ENCODE peak calls at places on chromosomes 2 and 18, in four cellular contexts. One of them, this sample, is unnamed.
A peak's percentile ranks its signal among the peaks of the same experiment; 100 is the strongest.

GRCh38 chr18:159933-160332 is 1.6 kb downstream of the USP14 start:
- DNase-seq in HepG2: no peak
- DNase-seq in K562: no peak
- DNase-seq in WTC11: no peak
- DNase-seq in this sample: no peak

GRCh38 chr18:32624182-32624723 is 148.6 kb downstream of the KLHL14 start:
- DNase-seq in WTC11: no peak
- DNase-seq in HepG2: no peak
- DNase-seq in K562: no peak
- DNase-seq in this sample: no peak

GRCh38 chr2:189545424-189545823 is 35.2 kb downstream of the SLC40A1 start:
- DNase-seq in WTC11: no peak
- DNase-seq in HepG2: no peak
- DNase-seq in K562: no peak
- DNase-seq in this sample: no peak

GRCh38 chr2:239930871-239931771 is 94.0 kb downstream of the NDUFA10 start:
- DNase-seq in K562: no peak
- DNase-seq in HepG2: no peak
- DNase-seq in WTC11: peak; percentile 7
- DNase-seq in this sample: no peak

GRCh38 chr2:55616509-55617159 is 788 bp downstream of the PPP4R3B start:
- DNase-seq in HepG2: peak; percentile 65
- DNase-seq in K562: peak; percentile 30
- DNase-seq in WTC11: no peak
- DNase-seq in this sample: peak; percentile 28

GRCh38 chr2:241941691-241942301 is 72.3 kb downstream of the RTP5 start:
- DNase-seq in K562: no peak
- DNase-seq in HepG2: no peak
- DNase-seq in WTC11: no peak
- DNase-seq in this sample: no peak

GRCh38 chr18:21823848-21824247 is 83.3 kb downstream of the MIB1 start:
- DNase-seq in HepG2: no peak
- DNase-seq in K562: no peak
- DNase-seq in WTC11: no peak
- DNase-seq in this sample: no peak

GRCh38 chr2:157190151-157190550 is 67.4 kb upstream of the GALNT5 start:
- DNase-seq in HepG2: no peak
- DNase-seq in K562: no peak
- DNase-seq in WTC11: no peak
- DNase-seq in this sample: no peak

GRCh38 chr18:11956371-11957308 is 24.7 kb upstream of the IMPA2 start:
- DNase-seq in HepG2: no peak
- DNase-seq in K562: no peak
- DNase-seq in WTC11: no peak
- DNase-seq in this sample: no peak

GRCh38 chr2:206558492-206558891 is 83.8 kb upstream of the FAM237A start:
- DNase-seq in K562: no peak
- DNase-seq in WTC11: no peak
- DNase-seq in HepG2: no peak
- DNase-seq in this sample: no peak

GRCh38 chr2:68255736-68256450 is 3.6 kb upstream of the PPP3R1 start:
- DNase-seq in HepG2: no peak
- DNase-seq in WTC11: no peak
- DNase-seq in K562: no peak
- DNase-seq in this sample: no peak

GRCh38 chr2:210966330-210966729 is 409.9 kb downstream of the CPS1 start:
- DNase-seq in HepG2: peak; percentile 72
- DNase-seq in WTC11: no peak
- DNase-seq in K562: no peak
- DNase-seq in this sample: no peak

GRCh38 chr2:58042486-58042970 is 4.1 kb upstream of the VRK2 start:
- DNase-seq in K562: peak; percentile 10
- DNase-seq in HepG2: peak; percentile 95
- DNase-seq in WTC11: no peak
- DNase-seq in this sample: no peak

GRCh38 chr2:196278491-196278911 is 107.1 kb upstream of the STK17B start:
- DNase-seq in WTC11: no peak
- DNase-seq in K562: no peak
- DNase-seq in HepG2: no peak
- DNase-seq in this sample: no peak

GRCh38 chr18:74531043-74531442 is 3.3 kb upstream of the CNDP1 start:
- DNase-seq in WTC11: no peak
- DNase-seq in K562: no peak
- DNase-seq in HepG2: no peak
- DNase-seq in this sample: no peak

GRCh38 chr2:35116151-35116550 is 1239.4 kb upstream of the CRIM1 start:
- DNase-seq in HepG2: no peak
- DNase-seq in K562: no peak
- DNase-seq in WTC11: no peak
- DNase-seq in this sample: no peak

GRCh38 chr18:24811963-24812681 is 351.7 kb downstream of the HRH4 start:
- DNase-seq in WTC11: no peak
- DNase-seq in K562: no peak
- DNase-seq in HepG2: no peak
- DNase-seq in this sample: no peak

GRCh38 chr2:176018708-176019107 is 16.6 kb upstream of the LNPK start:
- DNase-seq in HepG2: no peak
- DNase-seq in WTC11: no peak
- DNase-seq in K562: peak; percentile 25
- DNase-seq in this sample: no peak

GRCh38 chr2:165015052-165015642 is 59.8 kb upstream of the SLC38A11 start:
- DNase-seq in HepG2: peak; percentile 68
- DNase-seq in K562: peak; percentile 54
- DNase-seq in WTC11: peak; percentile 75
- DNase-seq in this sample: peak; percentile 68

GRCh38 chr2:55158111-55158814 is 73.8 kb downstream of the CLHC1 start:
- DNase-seq in K562: peak; percentile 34
- DNase-seq in WTC11: no peak
- DNase-seq in HepG2: no peak
- DNase-seq in this sample: no peak

GRCh38 chr2:17747684-17748452 is 5.7 kb downstream of the SMC6 start:
- DNase-seq in HepG2: no peak
- DNase-seq in WTC11: no peak
- DNase-seq in K562: peak; percentile 22
- DNase-seq in this sample: no peak

GRCh38 chr2:20676353-20677215 is 9.6 kb downstream of the GDF7 start:
- DNase-seq in HepG2: peak; percentile 99
- DNase-seq in K562: no peak
- DNase-seq in WTC11: no peak
- DNase-seq in this sample: no peak

GRCh38 chr2:188766086-188766856 is 207.9 kb upstream of the COL3A1 start:
- DNase-seq in HepG2: no peak
- DNase-seq in WTC11: no peak
- DNase-seq in K562: no peak
- DNase-seq in this sample: no peak

GRCh38 chr2:150621800-150622199 is 134.3 kb upstream of the RND3 start:
- DNase-seq in WTC11: no peak
- DNase-seq in K562: no peak
- DNase-seq in HepG2: no peak
- DNase-seq in this sample: no peak

GRCh38 chr18:45637546-45638327 is 22.5 kb downstream of the SLC14A2 start:
- DNase-seq in HepG2: no peak
- DNase-seq in WTC11: no peak
- DNase-seq in K562: no peak
- DNase-seq in this sample: no peak

GRCh38 chr18:47410139-47410538 is 158.7 kb upstream of the SKOR2 start:
- DNase-seq in K562: no peak
- DNase-seq in HepG2: no peak
- DNase-seq in WTC11: no peak
- DNase-seq in this sample: no peak

GRCh38 chr18:47729356-47729755 is 201.1 kb downstream of the SMAD2 start:
- DNase-seq in K562: no peak
- DNase-seq in HepG2: no peak
- DNase-seq in WTC11: no peak
- DNase-seq in this sample: no peak

GRCh38 chr18:9615973-9616559 is 1.7 kb upstream of the PPP4R1 start:
- DNase-seq in WTC11: no peak
- DNase-seq in HepG2: no peak
- DNase-seq in K562: no peak
- DNase-seq in this sample: no peak

GRCh38 chr2:230130668-230131364 is 62.1 kb upstream of the SLC16A14 start:
- DNase-seq in WTC11: no peak
- DNase-seq in K562: no peak
- DNase-seq in HepG2: peak; percentile 59
- DNase-seq in this sample: no peak

GRCh38 chr18:21391074-21391673 is 149.1 kb downstream of the GREB1L start:
- DNase-seq in HepG2: no peak
- DNase-seq in WTC11: no peak
- DNase-seq in K562: no peak
- DNase-seq in this sample: no peak

GRCh38 chr2:10832228-10832936 is 19.8 kb upstream of the PDIA6 start:
- DNase-seq in K562: peak; percentile 86
- DNase-seq in HepG2: peak; percentile 74
- DNase-seq in WTC11: peak; percentile 89
- DNase-seq in this sample: peak; percentile 89

GRCh38 chr2:187617925-187618324 is 63.7 kb upstream of the TFPI start:
- DNase-seq in WTC11: no peak
- DNase-seq in K562: no peak
- DNase-seq in HepG2: no peak
- DNase-seq in this sample: no peak

GRCh38 chr2:20486571-20486970 is 39.7 kb downstream of the RHOB start:
- DNase-seq in WTC11: no peak
- DNase-seq in K562: no peak
- DNase-seq in HepG2: no peak
- DNase-seq in this sample: no peak

GRCh38 chr2:43225093-43225787 is 1.2 kb downstream of the ZFP36L2 start:
- DNase-seq in WTC11: peak; percentile 48
- DNase-seq in K562: peak; percentile 34
- DNase-seq in HepG2: no peak
- DNase-seq in this sample: no peak

GRCh38 chr18:63236990-63237389 is 82.6 kb downstream of the BCL2 start:
- DNase-seq in HepG2: no peak
- DNase-seq in WTC11: peak; percentile 23
- DNase-seq in K562: no peak
- DNase-seq in this sample: no peak

GRCh38 chr18:79195716-79196683 is 126.8 kb downstream of the ATP9B start:
- DNase-seq in HepG2: no peak
- DNase-seq in WTC11: no peak
- DNase-seq in K562: no peak
- DNase-seq in this sample: no peak

GRCh38 chr18:48836806-48837615 is 113.8 kb downstream of the SMAD7 start:
- DNase-seq in K562: no peak
- DNase-seq in HepG2: no peak
- DNase-seq in WTC11: peak; percentile 8
- DNase-seq in this sample: no peak

GRCh38 chr2:222604749-222605515 is 51.0 kb downstream of the FARSB start:
- DNase-seq in HepG2: no peak
- DNase-seq in K562: no peak
- DNase-seq in WTC11: no peak
- DNase-seq in this sample: no peak

GRCh38 chr2:8541223-8541622 is 140.6 kb upstream of the ID2 start:
- DNase-seq in K562: no peak
- DNase-seq in HepG2: no peak
- DNase-seq in WTC11: no peak
- DNase-seq in this sample: no peak
- TF ChIP-seq ELF4 in K562: no peak
- TF ChIP-seq ELF4 in HepG2: no peak
- TF ChIP-seq ELF4 in WTC11: no peak
- TF ChIP-seq ELF4 in this sample: no peak

GRCh38 chr2:36385603-36386002 is 30.0 kb downstream of the CRIM1 start:
- DNase-seq in WTC11: no peak
- DNase-seq in K562: no peak
- DNase-seq in HepG2: no peak
- DNase-seq in this sample: no peak
- TF ChIP-seq ELF4 in WTC11: no peak
- TF ChIP-seq ELF4 in K562: no peak
- TF ChIP-seq ELF4 in HepG2: no peak
- TF ChIP-seq ELF4 in this sample: no peak

GRCh38 chr2:109256111-109256510 is 127.1 kb downstream of the SH3RF3 start:
- DNase-seq in WTC11: no peak
- DNase-seq in K562: no peak
- DNase-seq in HepG2: no peak
- DNase-seq in this sample: no peak

GRCh38 chr2:109253216-109253615 is 124.2 kb downstream of the SH3RF3 start:
- DNase-seq in HepG2: no peak
- DNase-seq in K562: no peak
- DNase-seq in WTC11: no peak
- DNase-seq in this sample: no peak

GRCh38 chr2:109255594-109255993 is 126.6 kb downstream of the SH3RF3 start:
- DNase-seq in K562: no peak
- DNase-seq in HepG2: no peak
- DNase-seq in WTC11: no peak
- DNase-seq in this sample: no peak

GRCh38 chr2:109256921-109257320 is 127.9 kb downstream of the SH3RF3 start:
- DNase-seq in HepG2: no peak
- DNase-seq in K562: no peak
- DNase-seq in WTC11: no peak
- DNase-seq in this sample: no peak

DNA sequence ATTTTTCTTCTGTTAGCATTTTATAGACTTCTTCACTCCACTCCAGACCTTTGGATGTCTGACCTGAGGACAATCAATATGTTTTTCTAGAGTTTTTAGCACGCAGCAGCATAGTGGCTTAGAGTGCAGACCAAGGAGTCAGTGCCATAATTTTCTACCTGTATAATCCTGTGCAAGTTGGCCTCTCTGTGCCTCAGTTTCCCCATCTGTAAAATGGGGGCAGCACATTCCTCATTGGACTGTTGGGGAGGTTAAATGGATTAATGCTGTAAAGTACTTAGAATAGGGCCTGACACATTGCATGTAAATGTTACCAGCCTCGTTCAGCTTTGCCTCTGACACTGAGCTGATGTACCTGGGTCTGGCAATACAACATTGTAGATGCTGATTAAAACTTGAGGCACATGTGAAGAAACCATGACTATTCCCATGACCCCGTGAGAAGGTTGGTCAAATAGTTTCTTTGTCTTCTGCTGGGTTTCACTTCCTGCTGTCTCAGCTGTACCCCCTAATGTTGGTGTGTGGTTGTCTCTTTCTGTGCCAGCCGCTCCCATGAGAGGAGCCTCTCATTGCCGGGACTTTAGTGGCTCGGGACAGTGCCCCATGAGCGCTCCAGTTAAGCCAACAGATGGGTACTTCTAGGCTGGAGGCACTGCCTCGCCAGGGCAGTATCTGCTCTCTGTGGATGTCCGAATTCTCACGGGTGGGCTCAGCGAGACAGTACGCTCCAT is 125.3 kb downstream of the SH3RF3 start:
- DNase-seq in HepG2: no peak
- DNase-seq in WTC11: no peak
- DNase-seq in K562: no peak
- DNase-seq in this sample: no peak
- TF ChIP-seq ELF4 in HepG2: no peak
- TF ChIP-seq ELF4 in WTC11: no peak
- TF ChIP-seq ELF4 in K562: no peak
- TF ChIP-seq ELF4 in this sample: no peak

GRCh38 chr2:30105556-30105955 is 41.3 kb upstream of the YPEL5 start:
- DNase-seq in K562: no peak
- DNase-seq in HepG2: no peak
- DNase-seq in WTC11: no peak
- DNase-seq in this sample: no peak
- TF ChIP-seq ELF4 in K562: no peak
- TF ChIP-seq ELF4 in HepG2: no peak
- TF ChIP-seq ELF4 in WTC11: no peak
- TF ChIP-seq ELF4 in this sample: no peak

This sample was measured in HEK293T.